ENCODE peak calls at places on chromosomes 1 and 21, in six cellular contexts. L is activated T-helper 1 cell treated with anti-CD3 and anti-CD28 coated beads, Interleukin-12 subunit alpha, Interleukin-12 subunit beta, Interleukin-2, Interleukin-4 antibody, amounts not matched to agents 30 ng/mL and 10 ng/mL and 1 ng/mL, durations not matched to agents 14 hours and 24 hours and 36 hours; B is hippocampal formation; F is stimulated activated CD8-positive, alpha-beta memory T cell treated with anti-CD3 and anti-CD28 coated beads, Interleukin-4, amount 100 ng/mL, for 48 hours; H is germinal center; R is stimulated activated CD4-positive, alpha-beta T cell treated with anti-CD3 and anti-CD28 coated beads, TNF-alpha, amount 100 ng/mL, for 48 hours. C is an unnamed sample.

GRCh38 chr1:17475729-17476128 is 36.3 kb upstream of the RCC2 start:
- DNase-seq in L (no peak), B (no peak), F (peak; percentile 28), H (no peak), R (peak; percentile 2), C (peak; percentile 38)

GRCh38 chr1:219542828-219543518 is 69.9 kb downstream of the ZC3H11B start:
- DNase-seq in L (no peak), B (no peak), F (no peak), H (no peak), R (no peak), C (no peak)

GRCh38 chr21:25115021-25115420 is 492.3 kb downstream of the MRPL39 start:
- DNase-seq in L (no peak), B (no peak), F (no peak), H (no peak), R (no peak), C (no peak)

GRCh38 chr1:229841230-229841629 is 215.2 kb downstream of the URB2 start:
- DNase-seq in L (no peak), B (no peak), F (no peak), H (peak; percentile 22), R (no peak), C (no peak)

GRCh38 chr1:170445096-170445495 is 86.9 kb upstream of the GORAB start:
- DNase-seq in L (no peak), B (no peak), F (no peak), H (no peak), R (no peak), C (no peak)

GRCh38 chr1:175267716-175268416 is 75.3 kb upstream of the KIAA0040 start:
- DNase-seq in L (no peak), B (no peak), F (no peak), H (no peak), R (no peak), C (no peak)

GRCh38 chr1:43653339-43653738 is 3.4 kb downstream of the KDM4A start:
- DNase-seq in L (no peak), B (no peak), F (no peak), H (no peak), R (no peak), C (peak; percentile 42)

GRCh38 chr21:42406201-42406601 is 2.5 kb downstream of the UBASH3A start:
- DNase-seq in L (peak; percentile 59), B (no peak), F (peak; percentile 74), H (no peak), R (no peak), C (no peak)

GRCh38 chr1:109818351-109819325 is 54.9 kb upstream of the EPS8L3 start:
- DNase-seq in L (no peak), B (no peak), F (no peak), H (no peak), R (no peak), C (no peak)

GRCh38 chr1:209651148-209651547 is 1.1 kb downstream of the LAMB3 start:
- DNase-seq in L (peak; percentile 70), B (no peak), F (peak; percentile 80), H (no peak), R (peak; percentile 76), C (peak; percentile 82)

GRCh38 chr1:4172659-4173599 is 272.9 kb upstream of the C1orf174 start:
- DNase-seq in L (peak; percentile 7), B (peak; percentile 3), F (peak; percentile 37), H (peak; percentile 42), R (no peak), C (no peak)

GRCh38 chr1:163298340-163298739 is 23.4 kb upstream of the NUF2 start:
- DNase-seq in L (no peak), B (no peak), F (no peak), H (no peak), R (no peak), C (no peak)

GRCh38 chr1:150165622-150166612 is 16.2 kb downstream of the PLEKHO1 start:
- DNase-seq in L (peak; percentile 30), B (no peak), F (peak; percentile 72), H (peak; percentile 65), R (no peak), C (peak; percentile 49)

GRCh38 chr1:244087611-244088010 is 36.5 kb downstream of the ZBTB18 start:
- DNase-seq in L (no peak), B (no peak), F (no peak), H (no peak), R (no peak), C (no peak)

GRCh38 chr1:174680101-174680500 is 232.3 kb downstream of the GPR52 start:
- DNase-seq in L (no peak), B (no peak), F (no peak), H (no peak), R (no peak), C (no peak)

GRCh38 chr1:227416156-227416865 is 98.0 kb upstream of the CDC42BPA start:
- DNase-seq in L (no peak), B (no peak), F (no peak), H (no peak), R (no peak), C (no peak)

GRCh38 chr21:29684106-29684505 is 255.7 kb downstream of the GRIK1 start:
- DNase-seq in L (no peak), B (no peak), F (no peak), H (no peak), R (no peak), C (no peak)

GRCh38 chr1:203286161-203286984 is 18.9 kb upstream of the BTG2 start:
- DNase-seq in L (no peak), B (peak; percentile 59), F (no peak), H (no peak), R (no peak), C (no peak)